ENCODE peak calls at places on chromosomes 1 and 21, in four cellular contexts. V is esophagus squamous epithelium, G is H1, A is hepatocyte. L is an unnamed sample.

GRCh38 chr1:205358579-205358978 is 1.9 kb upstream of the KLHDC8A start:
- DNase-seq in V (no peak), G (no peak), A (no peak), L (no peak)

GRCh38 chr1:7550261-7550850 is 220.7 kb upstream of the VAMP3 start:
- DNase-seq in V (no peak), G (peak; percentile 23), A (no peak), L (no peak)

GRCh38 chr21:26717146-26717739 is 128.0 kb downstream of the ADAMTS1 start:
- DNase-seq in V (no peak), G (no peak), A (no peak), L (peak; percentile 52)

GRCh38 chr1:175494950-175495349 is 248.4 kb downstream of the TNR start:
- DNase-seq in V (no peak), G (no peak), A (no peak), L (no peak)

GRCh38 chr1:22077728-22078127 is 25.2 kb downstream of the CDC42 start:
- DNase-seq in V (no peak), G (no peak), A (no peak), L (no peak)

GRCh38 chr1:92168657-92169056 is 49.1 kb upstream of the C1orf146 start:
- DNase-seq in V (no peak), G (no peak), A (no peak), L (no peak)

GRCh38 chr1:9652379-9653194 is 1.1 kb downstream of the PIK3CD start:
- DNase-seq in V (no peak), G (no peak), A (no peak), L (peak; percentile 7)

GRCh38 chr21:45135868-45136267 is 61.5 kb downstream of the ADARB1 start:
- DNase-seq in V (no peak), G (no peak), A (no peak), L (no peak)

GRCh38 chr1:231369282-231369681 is 31.2 kb downstream of the SPRTN start:
- DNase-seq in V (no peak), G (no peak), A (no peak), L (no peak)
- TF ChIP-seq CTCF in V (no peak), G (no peak), A (no peak), L (no peak)

DNA sequence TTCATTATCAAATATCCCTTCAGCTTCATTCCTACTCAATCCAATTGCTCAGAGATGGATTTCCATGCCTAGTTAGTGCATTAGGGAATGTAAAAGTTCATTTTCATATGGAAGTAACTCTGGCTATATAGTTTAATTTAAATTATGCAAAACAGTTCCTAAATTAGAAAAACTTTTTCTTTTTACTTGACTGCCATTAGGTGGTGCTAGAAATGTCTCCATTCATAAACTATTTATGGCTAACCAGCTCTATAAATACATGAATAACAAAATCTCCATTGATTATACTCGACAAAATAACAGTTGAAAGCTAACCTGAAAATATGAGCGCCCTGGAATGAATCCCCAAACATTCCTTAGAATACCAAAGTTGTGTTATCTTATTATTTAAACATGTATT is 311.4 kb downstream of the USH2A start:
- DNase-seq in V (no peak), G (no peak), A (no peak), L (peak; percentile 0)
- TF ChIP-seq CTCF in V (no peak), G (no peak), A (peak; percentile 45), L (peak; percentile 15)

DNA sequence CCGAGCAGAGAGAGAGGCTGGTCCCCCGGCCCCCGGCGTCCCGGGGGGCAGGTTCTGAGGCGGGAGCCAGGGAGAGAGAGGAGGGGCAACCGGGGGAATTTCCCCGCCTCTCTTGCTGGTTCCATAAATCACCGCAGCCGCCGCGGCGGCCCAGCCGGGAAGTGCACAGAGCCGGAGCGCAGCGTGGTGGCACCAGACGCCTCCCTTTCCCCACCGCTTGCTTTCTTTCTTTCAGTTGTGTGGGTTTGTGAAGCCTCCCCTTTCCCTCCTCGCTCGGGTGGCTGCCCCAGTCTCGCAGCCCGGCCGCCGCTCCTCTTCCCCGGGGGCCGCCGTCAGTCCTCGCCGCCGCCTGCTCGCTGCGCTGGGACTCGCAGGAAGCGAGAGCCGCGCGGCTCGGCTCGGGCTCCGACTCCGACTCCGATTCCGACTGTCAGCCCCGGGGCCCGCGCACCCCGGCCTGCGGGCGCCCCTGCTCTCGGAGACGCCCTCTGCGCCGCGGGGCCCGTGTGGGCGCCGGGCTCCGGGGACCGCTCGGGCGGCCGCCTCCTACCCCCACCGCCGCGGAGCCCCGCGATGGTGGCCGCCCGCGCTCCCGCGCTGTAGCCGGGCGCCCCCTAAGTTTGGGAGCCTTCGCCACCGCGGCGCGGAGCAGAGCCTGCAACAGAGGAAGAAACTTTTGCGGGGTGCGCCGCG is at the start of gene CACHD1:
- DNase-seq in V (no peak), G (no peak), A (peak; percentile 94), L (peak; percentile 78)
- TF ChIP-seq CTCF in V (peak; percentile 46), G (no peak), A (peak; percentile 51), L (peak; percentile 42)

GRCh38 chr1:180363596-180363995 is 133.5 kb downstream of the LHX4 start:
- DNase-seq in V (no peak), G (no peak), A (no peak), L (no peak)

GRCh38 chr1:180360333-180361075 is 130.4 kb downstream of the LHX4 start:
- DNase-seq in V (no peak), G (no peak), A (no peak), L (peak; percentile 9)

GRCh38 chr1:180366386-180367068 is 135.8 kb downstream of the ACBD6 start:
- DNase-seq in V (no peak), G (no peak), A (no peak), L (peak; percentile 53)

GRCh38 chr1:180369061-180369460 is 133.3 kb downstream of the ACBD6 start:
- DNase-seq in V (no peak), G (no peak), A (no peak), L (no peak)

GRCh38 chr1:180365039-180365438 is 135.0 kb downstream of the LHX4 start:
- DNase-seq in V (no peak), G (no peak), A (no peak), L (no peak)
- TF ChIP-seq CTCF in V (no peak), G (no peak), A (no peak), L (no peak)

DNA sequence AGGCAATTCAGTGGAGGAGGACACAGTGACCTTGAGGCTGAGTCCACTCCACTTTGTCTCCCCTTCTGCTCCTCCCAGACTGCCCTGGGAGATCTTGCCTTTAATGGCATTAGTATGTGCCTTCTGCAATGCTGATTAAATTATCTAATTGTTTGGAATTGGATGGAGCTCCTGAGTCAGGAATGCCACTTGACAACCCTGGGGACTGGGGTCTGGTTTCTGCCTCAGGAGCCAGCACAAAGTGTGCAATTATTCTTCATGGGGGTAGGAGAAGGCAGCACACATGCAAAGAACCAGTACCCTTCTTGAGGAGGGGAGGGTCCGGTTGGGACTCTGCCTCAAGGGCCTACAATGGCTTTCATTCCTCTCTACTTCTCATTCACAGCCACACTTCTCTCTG is 11.9 kb upstream of the PLXNA2 start:
- DNase-seq in V (no peak), G (no peak), A (no peak), L (no peak)
- TF ChIP-seq CTCF in V (no peak), G (no peak), A (no peak), L (no peak)

L was measured in fibroblast of pulmonary artery.